ENCODE peak calls at places on chromosomes 5 and 9, in eight cellular contexts. Q, F, N, U, Z, V, M and K are unnamed samples.

GRCh38 chr5:177557041-177557647 is 2.8 kb upstream of the FAM193B start:
- DNase-seq in Q (no peak), F (no peak), N (no peak), U (no peak), Z (no peak), V (peak), M (no peak), K (no peak)

GRCh38 chr5:138972836-138973235 is 97.7 kb upstream of the LRRTM2 start:
- DNase-seq in Q (no peak), F (peak), N (no peak), U (no peak), Z (peak), V (no peak), M (no peak), K (no peak)

GRCh38 chr9:74865177-74865576 is 22.5 kb downstream of the TRPM6 start:
- DNase-seq in Q (no peak), F (no peak), N (no peak), U (no peak), Z (no peak), V (no peak), M (no peak), K (no peak)

GRCh38 chr9:98367923-98368322 is 112.5 kb upstream of the TBC1D2 start:
- DNase-seq in Q (no peak), F (no peak), N (no peak), U (no peak), Z (no peak), V (no peak), M (no peak), K (no peak)

GRCh38 chr5:150295172-150295611 is 5.6 kb upstream of the CAMK2A start:
- DNase-seq in Q (no peak), F (peak), N (no peak), U (no peak), Z (no peak), V (peak), M (peak), K (no peak)

GRCh38 chr5:96668725-96669124 is 6.5 kb downstream of the CAST start:
- DNase-seq in Q (no peak), F (no peak), N (no peak), U (no peak), Z (peak), V (peak), M (no peak), K (no peak)

GRCh38 chr5:36158144-36158543 is 6.2 kb downstream of the SKP2 start:
- DNase-seq in Q (no peak), F (no peak), N (no peak), U (no peak), Z (no peak), V (no peak), M (no peak), K (no peak)

GRCh38 chr5:38796000-38796738 is 49.6 kb upstream of the OSMR start:
- DNase-seq in Q (no peak), F (no peak), N (no peak), U (peak), Z (no peak), V (peak), M (no peak), K (no peak)

GRCh38 chr5:150175076-150175475 is 8.5 kb downstream of the CDX1 start:
- DNase-seq in Q (no peak), F (no peak), N (no peak), U (no peak), Z (no peak), V (no peak), M (no peak), K (no peak)

GRCh38 chr5:42767491-42768105 is 11.0 kb downstream of the CCDC152 start:
- DNase-seq in Q (no peak), F (no peak), N (no peak), U (no peak), Z (no peak), V (no peak), M (no peak), K (no peak)

GRCh38 chr5:110262754-110263153 is 463.7 kb downstream of the TMEM232 start:
- DNase-seq in Q (no peak), F (no peak), N (no peak), U (no peak), Z (no peak), V (no peak), M (no peak), K (no peak)

GRCh38 chr5:155947394-155948062 is 379.4 kb upstream of the SGCD start:
- DNase-seq in Q (no peak), F (no peak), N (no peak), U (no peak), Z (no peak), V (no peak), M (no peak), K (no peak)

GRCh38 chr5:129116797-129117196 is 22.2 kb downstream of the ISOC1 start:
- DNase-seq in Q (no peak), F (no peak), N (no peak), U (no peak), Z (no peak), V (no peak), M (no peak), K (no peak)

GRCh38 chr9:135216666-135217431 is 129.4 kb downstream of the OLFM1 start:
- DNase-seq in Q (peak), F (no peak), N (no peak), U (no peak), Z (peak), V (no peak), M (peak), K (no peak)

GRCh38 chr5:157390179-157390923 is 69.7 kb upstream of the NIPAL4 start:
- DNase-seq in Q (no peak), F (no peak), N (peak), U (no peak), Z (peak), V (peak), M (no peak), K (no peak)

GRCh38 chr9:126326228-126327015 is at the start of gene MVB12B:
- DNase-seq in Q (no peak), F (peak), N (peak), U (peak), Z (peak), V (peak), M (peak), K (no peak)

GRCh38 chr9:133813749-133814585 is 75.8 kb upstream of the SARDH start:
- DNase-seq in Q (no peak), F (no peak), N (no peak), U (peak), Z (no peak), V (no peak), M (no peak), K (no peak)

GRCh38 chr9:5832093-5832542 is 799 bp downstream of the ERMP1 start:
- DNase-seq in Q (no peak), F (no peak), N (no peak), U (no peak), Z (no peak), V (no peak), M (no peak), K (no peak)

GRCh38 chr5:158013939-158014338 is 155.0 kb upstream of the CLINT1 start:
- DNase-seq in Q (no peak), F (no peak), N (no peak), U (no peak), Z (peak), V (peak), M (no peak), K (no peak)

GRCh38 chr5:129112295-129112694 is 17.7 kb downstream of the ISOC1 start:
- DNase-seq in Q (no peak), F (no peak), N (no peak), U (no peak), Z (no peak), V (no peak), M (no peak), K (no peak)

GRCh38 chr5:102231693-102232619 is 64.1 kb downstream of the SLCO4C1 start:
- DNase-seq in Q (no peak), F (no peak), N (no peak), U (no peak), Z (no peak), V (no peak), M (peak), K (no peak)

GRCh38 chr5:78591227-78591626 is 57.3 kb downstream of the LHFPL2 start:
- DNase-seq in Q (no peak), F (no peak), N (no peak), U (no peak), Z (no peak), V (no peak), M (no peak), K (no peak)

GRCh38 chr9:3342159-3342777 is 183.5 kb downstream of the RFX3 start:
- DNase-seq in Q (no peak), F (no peak), N (no peak), U (no peak), Z (no peak), V (no peak), M (no peak), K (no peak)

GRCh38 chr5:33761139-33761538 is 130.7 kb downstream of the ADAMTS12 start:
- DNase-seq in Q (no peak), F (no peak), N (no peak), U (no peak), Z (peak), V (no peak), M (no peak), K (no peak)

GRCh38 chr5:1720396-1721110 is 79.1 kb downstream of the MRPL36 start:
- DNase-seq in Q (no peak), F (no peak), N (no peak), U (no peak), Z (peak), V (no peak), M (no peak), K (no peak)

GRCh38 chr5:169641253-169641652 is 4.2 kb downstream of the DOCK2 start:
- DNase-seq in Q (no peak), F (no peak), N (no peak), U (no peak), Z (peak), V (no peak), M (no peak), K (no peak)

GRCh38 chr9:25418974-25419373 is 259.3 kb downstream of the TUSC1 start:
- DNase-seq in Q (no peak), F (no peak), N (no peak), U (no peak), Z (no peak), V (no peak), M (no peak), K (no peak)

GRCh38 chr9:133883356-133883755 is 108.8 kb downstream of the VAV2 start:
- DNase-seq in Q (no peak), F (no peak), N (no peak), U (no peak), Z (no peak), V (no peak), M (no peak), K (no peak)

GRCh38 chr5:37182667-37183066 is 66.5 kb downstream of the CPLANE1 start:
- DNase-seq in Q (no peak), F (no peak), N (no peak), U (no peak), Z (no peak), V (no peak), M (no peak), K (no peak)
- TF ChIP-seq CTCF in Q (no peak), F (no peak), N (no peak), U (no peak), Z (no peak), V (no peak), M (no peak), K (no peak)

GRCh38 chr9:14030350-14030823 is 283.6 kb downstream of the NFIB start:
- DNase-seq in Q (no peak), F (no peak), N (no peak), U (no peak), Z (no peak), V (no peak), M (no peak), K (no peak)

GRCh38 chr9:14027114-14027812 is 286.7 kb downstream of the NFIB start:
- DNase-seq in Q (no peak), F (peak), N (no peak), U (peak), Z (peak), V (peak), M (peak), K (peak)

GRCh38 chr9:14031761-14032279 is 282.1 kb downstream of the NFIB start:
- DNase-seq in Q (no peak), F (no peak), N (no peak), U (no peak), Z (no peak), V (no peak), M (no peak), K (no peak)

GRCh38 chr9:14031015-14031414 is 282.9 kb downstream of the NFIB start:
- DNase-seq in Q (no peak), F (no peak), N (no peak), U (peak), Z (peak), V (no peak), M (no peak), K (no peak)

GRCh38 chr9:14029811-14030210 is 284.1 kb downstream of the NFIB start:
- DNase-seq in Q (no peak), F (no peak), N (no peak), U (no peak), Z (no peak), V (no peak), M (no peak), K (no peak)
- H3K4me3 ChIP-seq in Q (no peak), F (no peak), N (no peak), U (peak), Z (no peak), V (peak), M (peak), K (no peak)

DNA sequence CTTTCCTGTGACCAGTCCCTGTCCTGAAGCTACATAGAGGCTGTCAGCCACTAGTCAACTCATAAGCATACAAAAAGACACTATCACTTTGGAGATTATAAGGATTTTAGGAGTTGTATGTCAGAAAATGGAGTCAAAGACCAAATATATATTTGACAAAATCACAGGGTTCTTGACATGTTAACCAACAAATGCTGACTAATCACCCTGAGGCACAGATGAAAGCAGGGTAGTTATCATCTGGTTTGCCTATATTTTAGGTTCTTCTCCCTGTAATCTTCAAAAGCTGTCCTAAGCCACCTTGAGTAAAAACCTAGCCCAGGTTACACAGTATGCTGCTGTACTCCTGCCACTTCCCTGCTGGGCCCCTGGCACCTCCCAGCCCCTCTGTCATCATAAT is 64.7 kb upstream of the ERCC6L2 start:
- DNase-seq in Q (no peak), F (no peak), N (no peak), U (no peak), Z (no peak), V (no peak), M (no peak), K (no peak)
- H3K27ac ChIP-seq in Q (no peak), F (no peak), N (no peak), U (no peak), Z (no peak), V (no peak), M (no peak), K (no peak)

DNA sequence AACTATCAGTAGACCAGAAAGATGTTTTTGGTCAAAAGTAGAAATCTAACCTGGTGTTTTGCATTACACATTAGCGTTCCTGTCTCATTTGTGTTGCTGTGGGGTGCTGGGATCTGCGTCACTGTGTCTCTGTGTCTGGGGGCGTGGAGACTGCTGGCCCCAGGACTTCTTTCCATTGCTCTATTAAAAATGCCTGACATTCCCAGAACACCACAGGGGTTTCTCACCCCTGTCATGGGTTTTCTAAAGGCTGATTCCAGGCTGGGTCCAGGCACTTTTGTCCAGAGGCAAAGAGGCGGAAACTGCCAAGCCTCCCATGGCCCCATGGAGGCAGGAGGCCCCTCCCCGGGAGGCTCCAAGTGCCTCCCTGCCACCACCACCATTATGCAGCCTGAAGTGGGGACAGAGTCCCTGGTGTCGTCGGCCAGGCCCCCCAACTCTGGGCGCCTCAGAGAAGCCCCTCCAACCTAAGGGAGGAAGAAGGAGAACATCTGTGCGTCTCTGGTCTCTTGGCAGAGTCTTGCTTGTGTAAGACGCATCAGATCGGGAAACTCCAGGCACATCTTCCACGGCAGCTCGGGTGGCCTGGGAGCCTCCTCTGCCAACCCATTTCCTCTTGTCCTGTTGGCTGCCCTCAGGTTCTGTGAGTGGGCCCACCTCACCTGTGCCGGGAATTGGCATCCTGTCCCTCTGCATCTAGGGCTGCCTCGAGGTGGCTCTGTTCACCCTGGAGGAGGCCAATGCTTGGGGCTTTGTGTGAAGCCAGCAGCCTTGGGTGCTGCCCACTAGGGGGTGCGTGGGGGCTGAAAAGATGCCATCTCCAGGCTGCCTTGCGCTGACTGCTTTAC is 13.8 kb upstream of the PLEKHG4B start:
- DNase-seq in Q (no peak), F (no peak), N (no peak), U (peak), Z (peak), V (no peak), M (no peak), K (no peak)
- TF ChIP-seq CTCF in Q (no peak), F (no peak), N (no peak), U (peak), Z (peak), V (no peak), M (peak), K (no peak)

DNA sequence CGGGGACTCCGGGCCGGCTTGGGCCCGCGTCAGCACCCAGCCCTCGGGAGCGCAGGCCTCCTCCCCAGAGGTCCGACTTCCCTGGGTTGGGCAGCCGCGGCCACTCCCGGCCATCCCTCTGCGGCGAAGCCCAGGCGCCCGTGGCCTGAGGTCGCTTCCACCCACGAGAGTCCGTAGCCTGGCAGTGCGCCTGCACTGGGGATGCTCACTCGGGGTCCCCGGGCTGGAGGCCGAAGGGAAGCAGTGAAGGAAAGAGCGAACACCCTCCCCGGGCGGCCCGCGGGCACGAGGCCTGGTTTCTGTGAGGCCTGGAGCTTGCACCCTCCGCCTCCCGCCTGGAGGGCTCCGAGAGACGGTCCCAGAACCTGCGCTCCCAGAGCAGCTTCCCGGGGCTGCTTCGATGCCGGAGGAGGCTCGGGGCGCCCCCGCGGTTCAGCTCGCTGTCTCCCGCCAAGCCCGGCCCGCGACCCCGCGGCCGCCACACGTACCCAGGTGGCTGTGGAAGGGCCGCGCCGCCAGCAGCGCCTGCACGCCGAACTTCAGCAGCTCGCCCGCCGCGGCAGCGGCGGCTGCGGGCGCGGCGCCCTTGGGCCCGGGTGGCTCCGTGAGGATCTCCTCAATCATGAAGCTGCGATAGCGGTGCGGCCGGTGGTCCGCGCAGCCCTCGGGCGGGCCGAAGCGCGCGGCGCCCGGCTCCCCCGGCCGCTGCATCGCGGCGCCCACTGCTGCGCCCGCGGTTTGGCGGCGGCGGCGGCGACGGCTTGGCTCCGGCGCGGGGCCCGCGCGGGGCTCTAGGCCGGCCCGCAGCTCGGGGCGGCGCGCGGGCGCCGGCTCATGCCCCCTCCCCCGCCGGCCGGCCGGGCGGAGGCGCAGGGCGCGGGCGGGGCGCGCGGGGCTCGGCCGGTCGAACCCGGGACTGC is at the start of gene BARX1:
- DNase-seq in Q (no peak), F (peak), N (no peak), U (no peak), Z (peak), V (no peak), M (no peak), K (no peak)
- H3K4me3 ChIP-seq in Q (no peak), F (no peak), N (peak), U (peak), Z (no peak), V (peak), M (peak), K (peak)

GRCh38 chr5:67964619-67965018 is 250.9 kb upstream of the PIK3R1 start:
- DNase-seq in Q (no peak), F (no peak), N (no peak), U (no peak), Z (no peak), V (no peak), M (no peak), K (no peak)
- H3K27ac ChIP-seq in Q (no peak), F (no peak), N (no peak), U (no peak), Z (no peak), V (peak), M (no peak), K (no peak)

DNA sequence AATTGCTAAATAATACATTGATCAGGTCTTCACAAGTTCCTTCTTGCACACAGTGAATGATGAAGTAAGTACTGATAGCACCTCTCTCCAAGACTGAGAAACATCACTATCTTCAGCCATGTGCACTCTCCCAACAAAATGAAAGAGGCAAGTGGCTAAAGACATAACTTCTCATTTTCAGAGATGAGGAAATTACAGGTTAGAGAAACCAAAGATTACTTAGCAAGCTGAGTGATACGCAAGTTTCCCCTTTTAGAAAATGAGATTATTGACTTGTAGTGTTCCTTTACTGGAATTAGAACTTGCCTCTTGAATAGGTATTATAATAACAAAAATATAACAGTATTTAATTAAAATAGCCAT is 21.6 kb downstream of the CEMIP2 start:
- DNase-seq in Q (no peak), F (no peak), N (no peak), U (no peak), Z (no peak), V (no peak), M (no peak), K (no peak)
- TF ChIP-seq CTCF in Q (no peak), F (no peak), N (no peak), U (no peak), Z (no peak), V (no peak), M (no peak), K (no peak)

DNA sequence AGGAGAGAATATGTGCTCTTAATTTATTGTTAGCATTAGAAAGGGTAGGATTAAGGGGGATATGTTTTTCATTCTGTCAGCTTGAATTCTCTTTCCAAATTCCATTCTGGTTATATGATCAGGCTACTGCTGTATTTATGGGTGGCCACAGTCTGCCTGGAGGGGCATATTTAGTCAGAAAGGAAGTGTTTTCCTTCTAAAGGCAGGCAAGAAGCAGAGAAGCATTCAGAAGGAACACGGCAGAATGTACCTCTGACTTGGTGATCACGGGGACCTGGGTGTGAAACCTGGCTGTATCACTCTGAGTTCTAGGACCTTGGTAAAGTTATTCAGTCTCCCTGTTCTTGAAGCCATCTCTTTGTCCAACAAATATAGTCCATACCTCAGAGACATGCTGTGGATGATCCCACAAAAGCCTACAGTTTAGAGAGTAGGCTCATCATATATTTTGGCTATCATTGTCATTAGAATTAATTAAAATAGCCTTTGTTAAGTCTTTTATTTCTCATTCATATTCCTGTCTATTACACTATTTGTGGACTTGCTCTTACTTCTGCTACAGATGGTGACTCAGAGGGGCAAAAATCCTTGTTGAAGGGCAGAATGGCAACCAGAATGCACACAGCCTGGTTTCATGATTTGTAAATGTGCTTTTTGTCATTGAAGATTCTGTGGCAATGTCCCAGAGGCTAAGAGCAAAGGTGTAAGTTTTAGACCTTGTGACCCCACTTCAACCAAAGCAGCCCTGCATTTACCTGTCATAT is 2.7 kb downstream of the TNC start:
- DNase-seq in Q (no peak), F (no peak), N (no peak), U (no peak), Z (no peak), V (no peak), M (no peak), K (no peak)
- H3K4me3 ChIP-seq in Q (no peak), F (no peak), N (no peak), U (no peak), Z (peak), V (peak), M (no peak), K (no peak)